ENCODE peak calls at places on chromosomes 7 and 10, in seven cellular contexts. K, O, P, Q, V, W and M are unnamed samples.

GRCh38 chr10:48243487-48243886 is 31.0 kb downstream of the FRMPD2 start:
- DNase-seq in Q (no peak), K (no peak), V (no peak), O (no peak), P (no peak), W (no peak), M (no peak)

GRCh38 chr7:156962145-156962544 is 12.6 kb downstream of the NOM1 start:
- DNase-seq in W (no peak), O (no peak), P (no peak), V (no peak), Q (no peak), K (no peak), M (no peak)

GRCh38 chr10:103843854-103844567 is 11.4 kb downstream of the SH3PXD2A start:
- DNase-seq in W (no peak), K (no peak), P (no peak), Q (no peak), O (no peak), V (no peak), M (no peak)

GRCh38 chr7:17581301-17581700 is 282.8 kb downstream of the AHR start:
- DNase-seq in Q (no peak), V (no peak), O (no peak), W (no peak), P (no peak), K (no peak), M (no peak)

GRCh38 chr7:121610243-121610642 is 214.1 kb upstream of the FAM3C start:
- DNase-seq in Q (no peak), K (no peak), O (no peak), V (no peak), W (no peak), P (no peak), M (no peak)

GRCh38 chr10:124357583-124357930 is 61.2 kb downstream of the OAT start:
- DNase-seq in P (no peak), W (no peak), O (no peak), K (no peak), Q (no peak), V (no peak), M (no peak)

GRCh38 chr10:96491303-96491702 is 22.4 kb downstream of the TLL2 start:
- DNase-seq in Q (peak), O (no peak), W (no peak), K (no peak), V (no peak), P (no peak), M (no peak)

GRCh38 chr10:114685456-114685855 is 27.4 kb upstream of the ABLIM1 start:
- DNase-seq in P (no peak), V (no peak), K (no peak), Q (no peak), W (no peak), O (no peak), M (no peak)

GRCh38 chr10:49091450-49092210 is 23.7 kb downstream of the VSTM4 start:
- DNase-seq in W (no peak), O (no peak), P (no peak), V (no peak), Q (no peak), K (no peak), M (no peak)

GRCh38 chr7:33881316-33881715 is 24.0 kb upstream of the BMPER start:
- DNase-seq in K (no peak), O (no peak), W (peak), V (no peak), P (no peak), Q (no peak), M (no peak)

GRCh38 chr7:27113991-27114866 is 11.7 kb upstream of the HOXA2 start:
- DNase-seq in V (peak), K (peak), O (no peak), W (peak), Q (peak), P (no peak), M (no peak)

GRCh38 chr7:2229467-2229866 is 3.3 kb downstream of the MAD1L1 start:
- DNase-seq in Q (no peak), W (no peak), P (no peak), K (no peak), O (no peak), V (no peak), M (no peak)

GRCh38 chr7:131115340-131115739 is 212.3 kb upstream of the MKLN1 start:
- DNase-seq in O (no peak), K (no peak), Q (no peak), W (no peak), P (no peak), V (no peak), M (no peak)

GRCh38 chr7:45511721-45512422 is 62.3 kb upstream of the ADCY1 start:
- DNase-seq in K (no peak), V (no peak), P (no peak), W (no peak), O (no peak), Q (no peak), M (no peak)

GRCh38 chr7:121302214-121302745 is 26.5 kb upstream of the WNT16 start:
- DNase-seq in O (no peak), V (no peak), W (peak), Q (no peak), K (no peak), P (no peak), M (no peak)

GRCh38 chr10:6221971-6222751 is 19.4 kb downstream of the PFKFB3 start:
- DNase-seq in W (no peak), K (no peak), O (no peak), P (no peak), V (no peak), Q (no peak), M (no peak)

GRCh38 chr7:135673360-135673706 is 11.0 kb downstream of the STMP1 start:
- DNase-seq in O (no peak), V (no peak), Q (no peak), K (no peak), P (no peak), W (peak), M (no peak)

GRCh38 chr7:5428470-5429252 is 5.0 kb upstream of the TNRC18 start:
- DNase-seq in P (peak), V (peak), O (no peak), Q (no peak), W (peak), K (no peak), M (no peak)

GRCh38 chr10:112299456-112299855 is 16.3 kb downstream of the TECTB start:
- DNase-seq in O (no peak), V (no peak), Q (no peak), K (no peak), W (no peak), P (no peak), M (no peak)

GRCh38 chr7:158266817-158267736 is 320.5 kb downstream of the PTPRN2 start:
- DNase-seq in V (no peak), K (no peak), Q (no peak), O (no peak), P (no peak), W (no peak), M (no peak)

GRCh38 chr7:50359995-50360925 is 55.7 kb downstream of the IKZF1 start:
- DNase-seq in Q (no peak), P (no peak), O (peak), K (no peak), W (no peak), V (no peak), M (no peak)

GRCh38 chr7:37377231-37377630 is 71.4 kb downstream of the ELMO1 start:
- DNase-seq in P (no peak), K (no peak), V (no peak), W (no peak), O (no peak), Q (no peak), M (no peak)

GRCh38 chr10:48681749-48682148 is 2.9 kb upstream of the WDFY4 start:
- DNase-seq in V (peak), P (no peak), Q (no peak), O (no peak), W (no peak), K (no peak), M (no peak)

GRCh38 chr7:142391191-142391992 is 133.5 kb upstream of the PRSS58 start:
- DNase-seq in Q (peak), K (no peak), O (peak), W (no peak), V (no peak), P (no peak), M (no peak)